ENCODE peak calls at places on chromosomes 7 and 10, in nine cellular contexts. One of them, this sample, is unnamed.

GRCh38 chr7:151351027-151351426 is 9.4 kb downstream of the NUB1 start:
- DNase-seq in tibial nerve: no peak
- DNase-seq in SK-N-SH: peak; percentile 48
- DNase-seq in esophagus muscularis mucosa: peak; percentile 55
- DNase-seq in osteocyte: no peak
- DNase-seq in epithelial cell of esophagus: no peak
- DNase-seq in fibroblast of mammary gland: no peak
- DNase-seq in GM10248: no peak
- DNase-seq in HFF-Myc: no peak
- DNase-seq in this sample: peak; percentile 69

GRCh38 chr7:131893627-131894345 is 337.4 kb upstream of the PODXL start:
- DNase-seq in tibial nerve: no peak
- DNase-seq in SK-N-SH: no peak
- DNase-seq in esophagus muscularis mucosa: no peak
- DNase-seq in osteocyte: peak; percentile 5
- DNase-seq in epithelial cell of esophagus: no peak
- DNase-seq in fibroblast of mammary gland: no peak
- DNase-seq in GM10248: no peak
- DNase-seq in HFF-Myc: no peak
- DNase-seq in this sample: no peak

GRCh38 chr10:44153901-44154670 is 230.8 kb downstream of the CXCL12 start:
- DNase-seq in tibial nerve: no peak
- DNase-seq in SK-N-SH: no peak
- DNase-seq in esophagus muscularis mucosa: no peak
- DNase-seq in osteocyte: no peak
- DNase-seq in epithelial cell of esophagus: no peak
- DNase-seq in fibroblast of mammary gland: peak; percentile 18
- DNase-seq in GM10248: no peak
- DNase-seq in HFF-Myc: no peak
- DNase-seq in this sample: no peak

GRCh38 chr7:140316165-140316661 is 82.1 kb downstream of the SLC37A3 start:
- DNase-seq in tibial nerve: peak; percentile 58
- DNase-seq in SK-N-SH: no peak
- DNase-seq in esophagus muscularis mucosa: peak; percentile 93
- DNase-seq in osteocyte: no peak
- DNase-seq in epithelial cell of esophagus: peak; percentile 98
- DNase-seq in fibroblast of mammary gland: peak; percentile 83
- DNase-seq in GM10248: no peak
- DNase-seq in HFF-Myc: peak; percentile 7
- DNase-seq in this sample: no peak

GRCh38 chr10:118042336-118042735 is 4.4 kb downstream of the RAB11FIP2 start:
- DNase-seq in tibial nerve: no peak
- DNase-seq in SK-N-SH: peak; percentile 17
- DNase-seq in esophagus muscularis mucosa: no peak
- DNase-seq in osteocyte: no peak
- DNase-seq in epithelial cell of esophagus: no peak
- DNase-seq in fibroblast of mammary gland: peak; percentile 28
- DNase-seq in GM10248: no peak
- DNase-seq in HFF-Myc: no peak
- DNase-seq in this sample: no peak

GRCh38 chr7:157769016-157769869 is 432.4 kb downstream of the DNAJB6 start:
- DNase-seq in tibial nerve: no peak
- DNase-seq in SK-N-SH: no peak
- DNase-seq in esophagus muscularis mucosa: no peak
- DNase-seq in osteocyte: no peak
- DNase-seq in epithelial cell of esophagus: no peak
- DNase-seq in fibroblast of mammary gland: no peak
- DNase-seq in GM10248: no peak
- DNase-seq in HFF-Myc: no peak
- DNase-seq in this sample: no peak

GRCh38 chr7:74372511-74373111 is 81.1 kb upstream of the GTF2IRD1 start:
- DNase-seq in tibial nerve: peak; percentile 12
- DNase-seq in SK-N-SH: no peak
- DNase-seq in esophagus muscularis mucosa: no peak
- DNase-seq in osteocyte: no peak
- DNase-seq in epithelial cell of esophagus: no peak
- DNase-seq in fibroblast of mammary gland: peak; percentile 40
- DNase-seq in GM10248: no peak
- DNase-seq in HFF-Myc: no peak
- DNase-seq in this sample: peak; percentile 45

GRCh38 chr7:125316451-125316850 is 386.8 kb upstream of the POT1 start:
- DNase-seq in tibial nerve: no peak
- DNase-seq in SK-N-SH: peak; percentile 32
- DNase-seq in esophagus muscularis mucosa: no peak
- DNase-seq in osteocyte: no peak
- DNase-seq in epithelial cell of esophagus: peak; percentile 82
- DNase-seq in fibroblast of mammary gland: no peak
- DNase-seq in GM10248: no peak
- DNase-seq in HFF-Myc: no peak
- DNase-seq in this sample: peak; percentile 52

GRCh38 chr7:52147240-52147639 is 830.6 kb upstream of the COBL start:
- DNase-seq in tibial nerve: no peak
- DNase-seq in SK-N-SH: no peak
- DNase-seq in esophagus muscularis mucosa: no peak
- DNase-seq in osteocyte: no peak
- DNase-seq in epithelial cell of esophagus: no peak
- DNase-seq in fibroblast of mammary gland: no peak
- DNase-seq in GM10248: no peak
- DNase-seq in HFF-Myc: no peak
- DNase-seq in this sample: no peak

GRCh38 chr7:72540106-72540611 is 128.0 kb upstream of the CALN1 start:
- DNase-seq in tibial nerve: no peak
- DNase-seq in SK-N-SH: no peak
- DNase-seq in esophagus muscularis mucosa: no peak
- DNase-seq in osteocyte: no peak
- DNase-seq in epithelial cell of esophagus: no peak
- DNase-seq in fibroblast of mammary gland: no peak
- DNase-seq in GM10248: no peak
- DNase-seq in HFF-Myc: no peak
- DNase-seq in this sample: no peak

GRCh38 chr10:31101123-31101522 is 69.5 kb upstream of the ZNF438 start:
- DNase-seq in tibial nerve: no peak
- DNase-seq in SK-N-SH: no peak
- DNase-seq in esophagus muscularis mucosa: no peak
- DNase-seq in osteocyte: no peak
- DNase-seq in epithelial cell of esophagus: peak; percentile 91
- DNase-seq in fibroblast of mammary gland: peak; percentile 92
- DNase-seq in GM10248: peak; percentile 58
- DNase-seq in HFF-Myc: peak; percentile 37
- DNase-seq in this sample: no peak

GRCh38 chr10:34941471-34942357 is 126.6 kb upstream of the PARD3 start:
- DNase-seq in tibial nerve: no peak
- DNase-seq in SK-N-SH: no peak
- DNase-seq in esophagus muscularis mucosa: no peak
- DNase-seq in osteocyte: no peak
- DNase-seq in epithelial cell of esophagus: peak; percentile 96
- DNase-seq in fibroblast of mammary gland: peak; percentile 27
- DNase-seq in GM10248: no peak
- DNase-seq in HFF-Myc: no peak
- DNase-seq in this sample: no peak

GRCh38 chr7:121395494-121395960 is 581 bp downstream of the FAM3C start:
- DNase-seq in tibial nerve: peak; percentile 11
- DNase-seq in SK-N-SH: peak; percentile 26
- DNase-seq in esophagus muscularis mucosa: no peak
- DNase-seq in osteocyte: no peak
- DNase-seq in epithelial cell of esophagus: peak; percentile 41
- DNase-seq in fibroblast of mammary gland: peak; percentile 21
- DNase-seq in GM10248: peak; percentile 19
- DNase-seq in HFF-Myc: no peak
- DNase-seq in this sample: no peak

GRCh38 chr10:79046326-79046725 is 22.4 kb upstream of the ZMIZ1 start:
- DNase-seq in tibial nerve: no peak
- DNase-seq in SK-N-SH: no peak
- DNase-seq in esophagus muscularis mucosa: no peak
- DNase-seq in osteocyte: no peak
- DNase-seq in epithelial cell of esophagus: no peak
- DNase-seq in fibroblast of mammary gland: no peak
- DNase-seq in GM10248: no peak
- DNase-seq in HFF-Myc: no peak
- DNase-seq in this sample: peak; percentile 4

GRCh38 chr7:4765776-4766490 is 9.5 kb upstream of the AP5Z1 start:
- DNase-seq in tibial nerve: no peak
- DNase-seq in SK-N-SH: no peak
- DNase-seq in esophagus muscularis mucosa: no peak
- DNase-seq in osteocyte: no peak
- DNase-seq in epithelial cell of esophagus: no peak
- DNase-seq in fibroblast of mammary gland: no peak
- DNase-seq in GM10248: no peak
- DNase-seq in HFF-Myc: no peak
- DNase-seq in this sample: no peak

GRCh38 chr7:150374472-150374871 is 4.7 kb upstream of the ZNF775 start:
- DNase-seq in tibial nerve: no peak
- DNase-seq in SK-N-SH: no peak
- DNase-seq in esophagus muscularis mucosa: no peak
- DNase-seq in osteocyte: no peak
- DNase-seq in epithelial cell of esophagus: no peak
- DNase-seq in fibroblast of mammary gland: no peak
- DNase-seq in GM10248: no peak
- DNase-seq in HFF-Myc: no peak
- DNase-seq in this sample: no peak

GRCh38 chr7:23467731-23468720 is 2.3 kb downstream of the IGF2BP3 start:
- DNase-seq in tibial nerve: no peak
- DNase-seq in SK-N-SH: peak; percentile 48
- DNase-seq in esophagus muscularis mucosa: no peak
- DNase-seq in osteocyte: no peak
- DNase-seq in epithelial cell of esophagus: peak; percentile 65
- DNase-seq in fibroblast of mammary gland: no peak
- DNase-seq in GM10248: peak; percentile 55
- DNase-seq in HFF-Myc: no peak
- DNase-seq in this sample: peak; percentile 47

GRCh38 chr10:50508315-50509051 is 115.3 kb downstream of the SGMS1 start:
- DNase-seq in tibial nerve: no peak
- DNase-seq in SK-N-SH: no peak
- DNase-seq in esophagus muscularis mucosa: no peak
- DNase-seq in osteocyte: no peak
- DNase-seq in epithelial cell of esophagus: no peak
- DNase-seq in fibroblast of mammary gland: no peak
- DNase-seq in GM10248: peak; percentile 71
- DNase-seq in HFF-Myc: no peak
- DNase-seq in this sample: no peak

GRCh38 chr7:28739826-28740225 is 218.3 kb downstream of the TRIL start:
- DNase-seq in tibial nerve: no peak
- DNase-seq in SK-N-SH: no peak
- DNase-seq in esophagus muscularis mucosa: no peak
- DNase-seq in osteocyte: no peak
- DNase-seq in epithelial cell of esophagus: peak; percentile 33
- DNase-seq in fibroblast of mammary gland: no peak
- DNase-seq in GM10248: no peak
- DNase-seq in HFF-Myc: no peak
- DNase-seq in this sample: no peak

GRCh38 chr10:43874984-43875383 is 226.3 kb upstream of the ZNF32 start:
- DNase-seq in tibial nerve: no peak
- DNase-seq in SK-N-SH: no peak
- DNase-seq in esophagus muscularis mucosa: no peak
- DNase-seq in osteocyte: peak; percentile 51
- DNase-seq in epithelial cell of esophagus: no peak
- DNase-seq in fibroblast of mammary gland: no peak
- DNase-seq in GM10248: no peak
- DNase-seq in HFF-Myc: no peak
- DNase-seq in this sample: no peak

GRCh38 chr10:6108072-6108471 is 19.2 kb downstream of the RBM17 start:
- DNase-seq in tibial nerve: no peak
- DNase-seq in SK-N-SH: no peak
- DNase-seq in esophagus muscularis mucosa: no peak
- DNase-seq in osteocyte: no peak
- DNase-seq in epithelial cell of esophagus: no peak
- DNase-seq in fibroblast of mammary gland: no peak
- DNase-seq in GM10248: no peak
- DNase-seq in HFF-Myc: no peak
- DNase-seq in this sample: no peak

DNA sequence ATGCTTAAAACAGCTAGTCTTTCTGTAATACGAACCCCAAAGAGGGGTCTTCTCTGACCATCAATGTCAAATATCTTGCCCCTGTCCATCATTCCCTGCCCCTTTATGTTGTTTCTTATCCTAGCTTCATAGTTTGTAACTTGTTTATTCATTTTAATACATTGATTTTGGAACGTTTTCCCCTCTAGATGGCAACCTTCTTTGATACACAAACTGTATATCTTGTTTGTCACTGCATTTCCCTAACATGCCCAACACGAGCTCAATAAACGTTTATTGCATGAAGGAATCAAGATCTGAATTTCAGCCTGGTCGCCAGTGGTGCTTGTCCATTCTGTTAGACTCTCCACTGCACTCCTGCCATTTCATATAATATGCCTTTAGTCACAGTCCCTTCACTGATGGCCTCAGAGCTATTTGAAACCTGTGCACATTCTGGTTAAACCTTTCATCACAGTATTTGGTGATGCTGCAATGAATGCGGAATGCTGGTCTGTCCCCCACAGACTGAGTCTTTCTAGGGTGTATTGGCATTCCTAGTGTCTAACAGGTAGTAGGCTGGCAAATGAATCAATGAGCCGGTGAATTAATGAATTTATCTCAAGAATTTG is 55.0 kb upstream of the FRMD4A start:
- DNase-seq in tibial nerve: no peak
- DNase-seq in SK-N-SH: no peak
- DNase-seq in esophagus muscularis mucosa: no peak
- DNase-seq in osteocyte: no peak
- DNase-seq in epithelial cell of esophagus: no peak
- DNase-seq in fibroblast of mammary gland: peak; percentile 22
- DNase-seq in GM10248: no peak
- DNase-seq in HFF-Myc: no peak
- DNase-seq in this sample: no peak
- TF ChIP-seq CTCF in tibial nerve: no peak
- TF ChIP-seq CTCF in SK-N-SH: peak; percentile 36
- TF ChIP-seq CTCF in esophagus muscularis mucosa: no peak
- TF ChIP-seq CTCF in osteocyte: peak; percentile 32
- TF ChIP-seq CTCF in epithelial cell of esophagus: no peak
- TF ChIP-seq CTCF in fibroblast of mammary gland: peak; percentile 24
- TF ChIP-seq CTCF in GM10248: no peak
- TF ChIP-seq CTCF in HFF-Myc: peak; percentile 16
- TF ChIP-seq CTCF in this sample: no peak

GRCh38 chr10:74081192-74081803 is 69.3 kb downstream of the AP3M1 start:
- DNase-seq in tibial nerve: peak; percentile 48
- DNase-seq in SK-N-SH: peak; percentile 70
- DNase-seq in esophagus muscularis mucosa: peak; percentile 90
- DNase-seq in osteocyte: no peak
- DNase-seq in epithelial cell of esophagus: peak; percentile 61
- DNase-seq in fibroblast of mammary gland: peak; percentile 64
- DNase-seq in GM10248: peak; percentile 37
- DNase-seq in HFF-Myc: no peak
- DNase-seq in this sample: peak; percentile 41
- TF ChIP-seq CTCF in tibial nerve: peak; percentile 63
- TF ChIP-seq CTCF in SK-N-SH: peak; percentile 85
- TF ChIP-seq CTCF in esophagus muscularis mucosa: peak; percentile 79
- TF ChIP-seq CTCF in osteocyte: peak; percentile 85
- TF ChIP-seq CTCF in epithelial cell of esophagus: peak; percentile 86
- TF ChIP-seq CTCF in fibroblast of mammary gland: peak; percentile 85
- TF ChIP-seq CTCF in GM10248: peak; percentile 64
- TF ChIP-seq CTCF in HFF-Myc: peak; percentile 77
- TF ChIP-seq CTCF in this sample: peak; percentile 69

GRCh38 chr10:5034588-5034987 is 30.9 kb upstream of the AKR1C2 start:
- DNase-seq in tibial nerve: no peak
- DNase-seq in SK-N-SH: no peak
- DNase-seq in esophagus muscularis mucosa: peak; percentile 21
- DNase-seq in osteocyte: peak; percentile 19
- DNase-seq in epithelial cell of esophagus: no peak
- DNase-seq in fibroblast of mammary gland: no peak
- DNase-seq in GM10248: no peak
- DNase-seq in HFF-Myc: no peak
- DNase-seq in this sample: no peak
- TF ChIP-seq CTCF in tibial nerve: no peak
- TF ChIP-seq CTCF in SK-N-SH: no peak
- TF ChIP-seq CTCF in esophagus muscularis mucosa: no peak
- TF ChIP-seq CTCF in osteocyte: no peak
- TF ChIP-seq CTCF in epithelial cell of esophagus: no peak
- TF ChIP-seq CTCF in fibroblast of mammary gland: no peak
- TF ChIP-seq CTCF in GM10248: no peak
- TF ChIP-seq CTCF in HFF-Myc: no peak
- TF ChIP-seq CTCF in this sample: no peak

GRCh38 chr7:1558181-1558811 is 2.3 kb upstream of the TMEM184A start:
- DNase-seq in tibial nerve: no peak
- DNase-seq in SK-N-SH: peak; percentile 44
- DNase-seq in esophagus muscularis mucosa: no peak
- DNase-seq in osteocyte: no peak
- DNase-seq in epithelial cell of esophagus: no peak
- DNase-seq in fibroblast of mammary gland: no peak
- DNase-seq in GM10248: no peak
- DNase-seq in HFF-Myc: no peak
- DNase-seq in this sample: peak; percentile 69
- TF ChIP-seq CTCF in tibial nerve: peak; percentile 6
- TF ChIP-seq CTCF in SK-N-SH: peak; percentile 12
- TF ChIP-seq CTCF in esophagus muscularis mucosa: no peak
- TF ChIP-seq CTCF in osteocyte: peak; percentile 19
- TF ChIP-seq CTCF in epithelial cell of esophagus: no peak
- TF ChIP-seq CTCF in fibroblast of mammary gland: peak; percentile 20
- TF ChIP-seq CTCF in GM10248: no peak
- TF ChIP-seq CTCF in HFF-Myc: peak; percentile 26
- TF ChIP-seq CTCF in this sample: no peak

This sample was measured in glutamatergic neuron.